ENCODE peak calls at places on chromosome 22, in ten cellular contexts. One of them, this sample, is unnamed.

GRCh38 chr22:17742528-17742902 is 31.8 kb downstream of the BID start:
- DNase-seq in transverse colon: peak; percentile 73
- DNase-seq in A549: peak; percentile 68
- DNase-seq in upper lobe of left lung: peak; percentile 47
- DNase-seq in H1: peak; percentile 80
- DNase-seq in esophagus muscularis mucosa: no peak
- DNase-seq in sigmoid colon: peak; percentile 77
- DNase-seq in stomach: peak; percentile 62
- DNase-seq in K562: peak; percentile 92
- DNase-seq in ovary: peak; percentile 65
- DNase-seq in this sample: peak; percentile 39

GRCh38 chr22:35319244-35319985 is 19.7 kb downstream of the TOM1 start:
- DNase-seq in A549: no peak
- DNase-seq in sigmoid colon: no peak
- DNase-seq in esophagus muscularis mucosa: no peak
- DNase-seq in ovary: no peak
- DNase-seq in transverse colon: no peak
- DNase-seq in upper lobe of left lung: no peak
- DNase-seq in stomach: no peak
- DNase-seq in K562: no peak
- DNase-seq in H1: no peak
- DNase-seq in this sample: no peak

GRCh38 chr22:49962751-49963646 is 2.4 kb downstream of the PIM3 start:
- DNase-seq in stomach: peak; percentile 30
- DNase-seq in K562: no peak
- DNase-seq in H1: no peak
- DNase-seq in ovary: peak; percentile 73
- DNase-seq in upper lobe of left lung: peak; percentile 27
- DNase-seq in esophagus muscularis mucosa: no peak
- DNase-seq in transverse colon: peak; percentile 25
- DNase-seq in A549: no peak
- DNase-seq in sigmoid colon: peak; percentile 80
- DNase-seq in this sample: no peak

GRCh38 chr22:30444632-30445437 is 19.3 kb downstream of the MTFP1 start:
- DNase-seq in sigmoid colon: no peak
- DNase-seq in K562: peak; percentile 82
- DNase-seq in stomach: peak; percentile 67
- DNase-seq in H1: peak; percentile 59
- DNase-seq in transverse colon: peak; percentile 48
- DNase-seq in A549: peak; percentile 64
- DNase-seq in ovary: no peak
- DNase-seq in esophagus muscularis mucosa: no peak
- DNase-seq in upper lobe of left lung: peak; percentile 48
- DNase-seq in this sample: no peak

GRCh38 chr22:30024231-30024630 is 56.0 kb upstream of the HORMAD2 start:
- DNase-seq in K562: no peak
- DNase-seq in esophagus muscularis mucosa: no peak
- DNase-seq in transverse colon: no peak
- DNase-seq in upper lobe of left lung: no peak
- DNase-seq in H1: no peak
- DNase-seq in A549: no peak
- DNase-seq in ovary: no peak
- DNase-seq in sigmoid colon: no peak
- DNase-seq in stomach: no peak
- DNase-seq in this sample: no peak

GRCh38 chr22:35561796-35562526 is 21.3 kb downstream of the RASD2 start:
- DNase-seq in upper lobe of left lung: no peak
- DNase-seq in sigmoid colon: no peak
- DNase-seq in H1: no peak
- DNase-seq in stomach: no peak
- DNase-seq in K562: peak; percentile 53
- DNase-seq in transverse colon: no peak
- DNase-seq in esophagus muscularis mucosa: no peak
- DNase-seq in A549: peak; percentile 66
- DNase-seq in ovary: no peak
- DNase-seq in this sample: no peak

GRCh38 chr22:38397189-38398097 is 57.6 kb downstream of the KCNJ4 start:
- DNase-seq in H1: peak; percentile 93
- DNase-seq in sigmoid colon: no peak
- DNase-seq in ovary: peak; percentile 54
- DNase-seq in A549: no peak
- DNase-seq in esophagus muscularis mucosa: no peak
- DNase-seq in stomach: no peak
- DNase-seq in upper lobe of left lung: peak; percentile 71
- DNase-seq in transverse colon: peak; percentile 59
- DNase-seq in K562: no peak
- DNase-seq in this sample: peak; percentile 23

GRCh38 chr22:27726726-27727449 is 74.7 kb downstream of the MN1 start:
- DNase-seq in A549: peak; percentile 52
- DNase-seq in upper lobe of left lung: peak; percentile 77
- DNase-seq in K562: peak; percentile 90
- DNase-seq in esophagus muscularis mucosa: no peak
- DNase-seq in H1: no peak
- DNase-seq in sigmoid colon: peak; percentile 75
- DNase-seq in stomach: peak; percentile 56
- DNase-seq in ovary: peak; percentile 44
- DNase-seq in transverse colon: peak; percentile 28
- DNase-seq in this sample: no peak

GRCh38 chr22:21866821-21867527 is 471 bp downstream of the MAPK1 start:
- DNase-seq in stomach: peak; percentile 29
- DNase-seq in esophagus muscularis mucosa: no peak
- DNase-seq in A549: no peak
- DNase-seq in H1: no peak
- DNase-seq in ovary: no peak
- DNase-seq in transverse colon: peak; percentile 35
- DNase-seq in sigmoid colon: peak; percentile 68
- DNase-seq in upper lobe of left lung: peak; percentile 37
- DNase-seq in K562: peak; percentile 88
- DNase-seq in this sample: no peak

GRCh38 chr22:50506611-50507420 is 686 bp downstream of the LMF2 start:
- DNase-seq in stomach: no peak
- DNase-seq in H1: no peak
- DNase-seq in ovary: peak; percentile 70
- DNase-seq in transverse colon: no peak
- DNase-seq in A549: no peak
- DNase-seq in K562: no peak
- DNase-seq in esophagus muscularis mucosa: no peak
- DNase-seq in sigmoid colon: peak; percentile 82
- DNase-seq in upper lobe of left lung: no peak
- DNase-seq in this sample: no peak

GRCh38 chr22:19287889-19288288 is 3.6 kb downstream of the CLTCL1 start:
- DNase-seq in transverse colon: no peak
- DNase-seq in stomach: no peak
- DNase-seq in K562: no peak
- DNase-seq in H1: no peak
- DNase-seq in upper lobe of left lung: no peak
- DNase-seq in sigmoid colon: no peak
- DNase-seq in esophagus muscularis mucosa: peak; percentile 55
- DNase-seq in ovary: no peak
- DNase-seq in A549: no peak
- DNase-seq in this sample: no peak

GRCh38 chr22:22687638-22688500 is 43.5 kb downstream of the GGTLC2 start:
- DNase-seq in H1: no peak
- DNase-seq in transverse colon: peak; percentile 34
- DNase-seq in stomach: peak; percentile 34
- DNase-seq in esophagus muscularis mucosa: no peak
- DNase-seq in K562: peak; percentile 90
- DNase-seq in ovary: no peak
- DNase-seq in sigmoid colon: no peak
- DNase-seq in upper lobe of left lung: peak; percentile 41
- DNase-seq in A549: no peak
- DNase-seq in this sample: no peak

GRCh38 chr22:24685804-24686203 is 82.8 kb downstream of the GGT1 start:
- DNase-seq in ovary: peak; percentile 43
- DNase-seq in sigmoid colon: no peak
- DNase-seq in H1: no peak
- DNase-seq in stomach: no peak
- DNase-seq in K562: no peak
- DNase-seq in A549: no peak
- DNase-seq in transverse colon: no peak
- DNase-seq in esophagus muscularis mucosa: no peak
- DNase-seq in upper lobe of left lung: no peak
- DNase-seq in this sample: no peak

GRCh38 chr22:24686280-24686679 is 83.3 kb downstream of the GGT1 start:
- DNase-seq in esophagus muscularis mucosa: no peak
- DNase-seq in stomach: no peak
- DNase-seq in sigmoid colon: no peak
- DNase-seq in H1: no peak
- DNase-seq in A549: no peak
- DNase-seq in ovary: no peak
- DNase-seq in transverse colon: no peak
- DNase-seq in upper lobe of left lung: no peak
- DNase-seq in K562: no peak
- DNase-seq in this sample: no peak

GRCh38 chr22:24683671-24684070 is 80.7 kb downstream of the GGT1 start:
- DNase-seq in upper lobe of left lung: no peak
- DNase-seq in H1: no peak
- DNase-seq in esophagus muscularis mucosa: no peak
- DNase-seq in K562: no peak
- DNase-seq in transverse colon: no peak
- DNase-seq in A549: no peak
- DNase-seq in sigmoid colon: no peak
- DNase-seq in ovary: no peak
- DNase-seq in stomach: no peak
- DNase-seq in this sample: no peak

DNA sequence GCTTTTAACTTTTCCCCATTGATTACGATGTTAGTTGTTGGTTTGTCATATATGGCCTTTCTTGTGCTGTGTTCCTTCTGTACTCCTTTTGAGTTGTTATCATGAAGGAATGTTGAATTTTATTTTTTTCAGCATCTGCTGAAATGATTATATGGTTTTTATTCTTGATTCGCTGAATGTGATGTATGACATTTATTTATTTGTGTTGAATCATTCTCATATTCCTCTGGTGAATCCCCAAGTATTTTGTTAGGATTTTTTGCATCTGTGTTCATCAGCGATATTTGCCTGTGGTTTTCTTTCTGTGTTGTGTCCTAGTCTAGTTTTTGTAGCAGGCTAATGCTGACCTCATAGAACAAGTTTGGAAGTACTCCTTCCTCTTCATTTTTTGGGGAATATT is 78.2 kb downstream of the GGT1 start:
- DNase-seq in H1: no peak
- DNase-seq in upper lobe of left lung: no peak
- DNase-seq in stomach: no peak
- DNase-seq in transverse colon: no peak
- DNase-seq in sigmoid colon: no peak
- DNase-seq in A549: no peak
- DNase-seq in esophagus muscularis mucosa: no peak
- DNase-seq in K562: no peak
- DNase-seq in ovary: no peak
- DNase-seq in this sample: no peak
- TF ChIP-seq EP300 in H1: no peak
- TF ChIP-seq EP300 in upper lobe of left lung: no peak
- TF ChIP-seq EP300 in stomach: no peak
- TF ChIP-seq EP300 in transverse colon: no peak
- TF ChIP-seq EP300 in sigmoid colon: no peak
- TF ChIP-seq EP300 in A549: no peak
- TF ChIP-seq EP300 in esophagus muscularis mucosa: no peak
- TF ChIP-seq EP300 in K562: no peak
- TF ChIP-seq EP300 in ovary: no peak
- TF ChIP-seq EP300 in this sample: no peak

DNA sequence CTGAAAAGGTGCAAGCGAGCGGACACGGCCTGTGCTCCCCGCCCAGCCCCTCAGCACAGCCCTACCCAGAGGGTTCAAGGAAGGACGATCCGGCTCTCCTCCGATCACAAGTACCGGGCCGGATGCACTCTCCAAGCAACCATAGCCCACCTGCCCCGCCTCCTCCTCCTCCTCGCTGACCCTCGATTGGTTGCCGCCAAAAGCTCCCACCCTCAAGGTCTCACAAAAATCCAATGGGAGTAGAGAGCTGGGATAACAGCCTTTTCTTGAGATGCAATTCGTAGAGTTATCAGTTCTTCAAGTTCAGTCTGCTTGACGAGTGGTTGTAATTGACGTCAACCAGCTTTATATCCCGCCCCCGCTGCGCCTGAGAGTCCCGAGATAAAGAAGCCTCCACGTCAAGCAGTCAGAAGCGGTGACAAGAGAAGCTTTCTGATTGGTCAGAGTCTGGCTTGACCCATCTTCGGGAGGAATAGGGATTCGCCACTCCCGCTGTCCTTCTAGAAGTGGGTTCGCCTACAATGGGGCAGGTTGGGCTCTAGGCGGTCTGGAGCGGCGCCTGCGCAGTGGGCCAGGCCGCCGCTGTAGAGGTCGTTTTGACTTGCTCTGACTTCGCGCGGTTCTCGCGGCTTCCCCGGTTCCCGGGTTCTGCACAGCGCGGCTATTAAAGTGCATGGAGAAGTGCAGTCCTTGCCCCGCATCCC is at the start of gene IFT27:
- DNase-seq in stomach: peak; percentile 99
- DNase-seq in transverse colon: peak; percentile 99
- DNase-seq in ovary: peak; percentile 96
- DNase-seq in A549: peak; percentile 97
- DNase-seq in sigmoid colon: peak; percentile 100
- DNase-seq in esophagus muscularis mucosa: peak; percentile 100
- DNase-seq in K562: peak; percentile 78
- DNase-seq in H1: peak; percentile 98
- DNase-seq in upper lobe of left lung: peak; percentile 99
- DNase-seq in this sample: peak; percentile 99
- TF ChIP-seq POLR2A in stomach: no peak
- TF ChIP-seq POLR2A in transverse colon: peak; percentile 54
- TF ChIP-seq POLR2A in ovary: peak; percentile 26
- TF ChIP-seq POLR2A in A549: peak; percentile 66
- TF ChIP-seq POLR2A in sigmoid colon: peak; percentile 43
- TF ChIP-seq POLR2A in esophagus muscularis mucosa: no peak
- TF ChIP-seq POLR2A in K562: no peak
- TF ChIP-seq POLR2A in H1: no peak
- TF ChIP-seq POLR2A in upper lobe of left lung: no peak
- TF ChIP-seq POLR2A in this sample: no peak

DNA sequence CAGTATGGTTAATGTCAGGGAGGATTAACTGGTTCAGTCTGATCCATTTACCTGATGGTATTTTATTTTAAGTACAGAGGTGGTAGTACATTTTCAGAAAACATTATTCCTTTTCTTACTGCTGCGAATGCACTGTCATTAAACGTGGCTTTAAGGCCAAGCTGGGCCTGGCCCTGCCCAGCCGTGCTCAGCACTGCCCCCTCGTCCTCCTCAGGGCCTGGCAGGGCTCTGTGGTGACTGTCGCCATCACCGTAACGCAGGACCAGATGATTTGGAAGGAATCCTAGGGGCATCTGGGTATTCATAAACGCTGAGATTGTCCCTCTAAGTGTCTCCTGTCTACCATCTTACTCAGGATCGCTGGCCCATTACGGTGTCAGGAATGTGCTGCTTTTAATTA is 302.0 kb downstream of the TBC1D22A start:
- DNase-seq in transverse colon: no peak
- DNase-seq in H1: no peak
- DNase-seq in stomach: no peak
- DNase-seq in upper lobe of left lung: no peak
- DNase-seq in esophagus muscularis mucosa: no peak
- DNase-seq in A549: no peak
- DNase-seq in sigmoid colon: no peak
- DNase-seq in K562: no peak
- DNase-seq in ovary: no peak
- DNase-seq in this sample: no peak
- TF ChIP-seq CTCF in transverse colon: no peak
- TF ChIP-seq CTCF in H1: peak; percentile 24
- TF ChIP-seq CTCF in stomach: no peak
- TF ChIP-seq CTCF in upper lobe of left lung: no peak
- TF ChIP-seq CTCF in esophagus muscularis mucosa: no peak
- TF ChIP-seq CTCF in A549: no peak
- TF ChIP-seq CTCF in sigmoid colon: no peak
- TF ChIP-seq CTCF in K562: no peak
- TF ChIP-seq CTCF in ovary: no peak
- TF ChIP-seq CTCF in this sample: no peak

GRCh38 chr22:44438056-44438455 is 60.0 kb downstream of the RTL6 start:
- DNase-seq in K562: no peak
- DNase-seq in A549: no peak
- DNase-seq in H1: no peak
- DNase-seq in ovary: no peak
- DNase-seq in stomach: no peak
- DNase-seq in esophagus muscularis mucosa: no peak
- DNase-seq in sigmoid colon: peak; percentile 53
- DNase-seq in transverse colon: no peak
- DNase-seq in upper lobe of left lung: no peak
- DNase-seq in this sample: no peak
- TF ChIP-seq EP300 in K562: no peak
- TF ChIP-seq EP300 in A549: no peak
- TF ChIP-seq EP300 in H1: no peak
- TF ChIP-seq EP300 in ovary: no peak
- TF ChIP-seq EP300 in stomach: no peak
- TF ChIP-seq EP300 in esophagus muscularis mucosa: no peak
- TF ChIP-seq EP300 in sigmoid colon: no peak
- TF ChIP-seq EP300 in transverse colon: no peak
- TF ChIP-seq EP300 in upper lobe of left lung: no peak
- TF ChIP-seq EP300 in this sample: no peak